ENCODE peak calls at places on chromosomes 6 and 20, in four cellular contexts. One of them, this sample, is unnamed.

GRCh38 chr6:141321486-141322347 is 811.0 kb upstream of the GJE1 start:
- DNase-seq in sigmoid colon: no peak
- DNase-seq in cardiac muscle cell: peak
- DNase-seq in fibroblast of mammary gland: peak
- DNase-seq in this sample: no peak

GRCh38 chr20:25571240-25571639 is 14.1 kb downstream of the NINL start:
- DNase-seq in fibroblast of mammary gland: no peak
- DNase-seq in cardiac muscle cell: no peak
- DNase-seq in sigmoid colon: no peak
- DNase-seq in this sample: no peak

GRCh38 chr20:58173930-58174707 is 54.3 kb downstream of the ANKRD60 start:
- DNase-seq in fibroblast of mammary gland: peak
- DNase-seq in sigmoid colon: no peak
- DNase-seq in cardiac muscle cell: no peak
- DNase-seq in this sample: no peak

GRCh38 chr20:4875578-4876067 is 125.7 kb downstream of the SLC23A2 start:
- DNase-seq in fibroblast of mammary gland: no peak
- DNase-seq in cardiac muscle cell: peak
- DNase-seq in sigmoid colon: no peak
- DNase-seq in this sample: no peak

GRCh38 chr6:89217308-89217999 is at the start of gene GABRR1:
- DNase-seq in fibroblast of mammary gland: peak
- DNase-seq in cardiac muscle cell: no peak
- DNase-seq in sigmoid colon: no peak
- DNase-seq in this sample: no peak

GRCh38 chr20:63848003-63848911 is 13.0 kb upstream of the ABHD16B start:
- DNase-seq in sigmoid colon: no peak
- DNase-seq in fibroblast of mammary gland: no peak
- DNase-seq in cardiac muscle cell: no peak
- DNase-seq in this sample: no peak

GRCh38 chr6:69487688-69488087 is 309.1 kb downstream of the LMBRD1 start:
- DNase-seq in fibroblast of mammary gland: no peak
- DNase-seq in sigmoid colon: no peak
- DNase-seq in cardiac muscle cell: no peak
- DNase-seq in this sample: no peak

GRCh38 chr6:127516676-127517273 is 2.4 kb downstream of the MTCL3 start:
- DNase-seq in cardiac muscle cell: peak
- DNase-seq in sigmoid colon: no peak
- DNase-seq in fibroblast of mammary gland: peak
- DNase-seq in this sample: no peak

GRCh38 chr20:57043669-57044268 is 222.7 kb downstream of the BMP7 start:
- DNase-seq in cardiac muscle cell: no peak
- DNase-seq in sigmoid colon: peak
- DNase-seq in fibroblast of mammary gland: no peak
- DNase-seq in this sample: no peak

GRCh38 chr20:21510995-21511394 is 2.9 kb downstream of the NKX2-2 start:
- DNase-seq in sigmoid colon: no peak
- DNase-seq in cardiac muscle cell: no peak
- DNase-seq in fibroblast of mammary gland: no peak
- DNase-seq in this sample: no peak

GRCh38 chr6:31197559-31198305 is 27.2 kb upstream of the POU5F1 start:
- DNase-seq in sigmoid colon: peak
- DNase-seq in cardiac muscle cell: peak
- DNase-seq in fibroblast of mammary gland: peak
- DNase-seq in this sample: peak

GRCh38 chr6:168546173-168546572 is 105.2 kb downstream of the SMOC2 start:
- DNase-seq in sigmoid colon: no peak
- DNase-seq in fibroblast of mammary gland: peak
- DNase-seq in cardiac muscle cell: no peak
- DNase-seq in this sample: no peak

GRCh38 chr6:80226699-80227098 is 120.2 kb downstream of the BCKDHB start:
- DNase-seq in cardiac muscle cell: no peak
- DNase-seq in fibroblast of mammary gland: no peak
- DNase-seq in sigmoid colon: no peak
- DNase-seq in this sample: no peak

GRCh38 chr6:5809471-5809870 is 197.3 kb downstream of the NRN1 start:
- DNase-seq in fibroblast of mammary gland: no peak
- DNase-seq in cardiac muscle cell: no peak
- DNase-seq in sigmoid colon: no peak
- DNase-seq in this sample: no peak

GRCh38 chr6:21826460-21826859 is 232.9 kb downstream of the SOX4 start:
- DNase-seq in cardiac muscle cell: no peak
- DNase-seq in sigmoid colon: no peak
- DNase-seq in fibroblast of mammary gland: no peak
- DNase-seq in this sample: no peak

GRCh38 chr6:82875573-82876185 is 190.0 kb downstream of the UBE3D start:
- DNase-seq in fibroblast of mammary gland: peak
- DNase-seq in sigmoid colon: no peak
- DNase-seq in cardiac muscle cell: no peak
- DNase-seq in this sample: no peak

GRCh38 chr6:29663300-29664039 is 6.6 kb downstream of the MOG start:
- DNase-seq in sigmoid colon: no peak
- DNase-seq in fibroblast of mammary gland: no peak
- DNase-seq in cardiac muscle cell: no peak
- DNase-seq in this sample: no peak

GRCh38 chr20:4656491-4656890 is 65.2 kb upstream of the PRND start:
- DNase-seq in sigmoid colon: no peak
- DNase-seq in cardiac muscle cell: no peak
- DNase-seq in fibroblast of mammary gland: no peak
- DNase-seq in this sample: no peak

GRCh38 chr6:114634016-114634415 is 291.2 kb upstream of the HS3ST5 start:
- DNase-seq in cardiac muscle cell: no peak
- DNase-seq in fibroblast of mammary gland: peak
- DNase-seq in sigmoid colon: no peak
- DNase-seq in this sample: no peak

GRCh38 chr20:54570561-54570960 is 95.2 kb downstream of the DOK5 start:
- DNase-seq in sigmoid colon: no peak
- DNase-seq in cardiac muscle cell: no peak
- DNase-seq in fibroblast of mammary gland: no peak
- DNase-seq in this sample: no peak

GRCh38 chr6:136192917-136193316 is 57.2 kb downstream of the MTFR2 start:
- DNase-seq in fibroblast of mammary gland: no peak
- DNase-seq in sigmoid colon: no peak
- DNase-seq in cardiac muscle cell: no peak
- DNase-seq in this sample: no peak

GRCh38 chr6:132931937-132932336 is 117.6 kb downstream of the RPS12 start:
- DNase-seq in cardiac muscle cell: no peak
- DNase-seq in fibroblast of mammary gland: peak
- DNase-seq in sigmoid colon: no peak
- DNase-seq in this sample: no peak

GRCh38 chr6:138986578-138986977 is 1.5 kb downstream of the REPS1 start:
- DNase-seq in sigmoid colon: no peak
- DNase-seq in cardiac muscle cell: no peak
- DNase-seq in fibroblast of mammary gland: peak
- DNase-seq in this sample: no peak

GRCh38 chr20:4795394-4795793 is 73.7 kb downstream of the PRND start:
- DNase-seq in cardiac muscle cell: no peak
- DNase-seq in sigmoid colon: no peak
- DNase-seq in fibroblast of mammary gland: peak
- DNase-seq in this sample: no peak

GRCh38 chr6:87407896-87408720 is at the start of gene CFAP206:
- DNase-seq in cardiac muscle cell: peak
- DNase-seq in fibroblast of mammary gland: peak
- DNase-seq in sigmoid colon: peak
- DNase-seq in this sample: peak

DNA sequence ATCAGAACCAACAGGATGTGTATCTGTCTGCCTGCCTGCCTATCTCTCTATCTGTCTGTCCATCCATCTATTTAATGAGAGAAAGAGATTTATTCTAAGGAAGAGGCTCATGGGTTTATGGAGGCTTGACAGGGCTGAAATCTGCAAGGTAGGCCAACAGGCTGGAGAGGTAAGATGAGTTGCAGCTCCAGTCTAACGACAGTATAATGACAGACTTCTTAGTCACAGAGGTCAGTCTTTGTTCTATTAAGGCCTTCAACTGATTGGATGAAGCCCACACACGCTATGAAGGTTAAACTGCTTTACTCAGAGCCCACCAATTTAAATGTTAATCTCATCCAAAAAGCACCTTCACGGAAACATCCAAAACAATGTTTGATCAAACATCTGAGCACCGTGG is 100.3 kb upstream of the ENPP5 start:
- DNase-seq in cardiac muscle cell: no peak
- DNase-seq in sigmoid colon: no peak
- DNase-seq in fibroblast of mammary gland: no peak
- DNase-seq in this sample: no peak
- TF ChIP-seq CTCF in cardiac muscle cell: no peak
- TF ChIP-seq CTCF in sigmoid colon: no peak
- TF ChIP-seq CTCF in fibroblast of mammary gland: no peak
- TF ChIP-seq CTCF in this sample: no peak

GRCh38 chr6:3829285-3829684 is 19.9 kb upstream of the FAM50B start:
- DNase-seq in cardiac muscle cell: no peak
- DNase-seq in sigmoid colon: no peak
- DNase-seq in fibroblast of mammary gland: no peak
- DNase-seq in this sample: no peak

GRCh38 chr6:3825851-3826581 is 23.2 kb upstream of the FAM50B start:
- DNase-seq in sigmoid colon: peak
- DNase-seq in fibroblast of mammary gland: peak
- DNase-seq in cardiac muscle cell: no peak
- DNase-seq in this sample: no peak

GRCh38 chr6:3823671-3824070 is 25.5 kb upstream of the FAM50B start:
- DNase-seq in cardiac muscle cell: no peak
- DNase-seq in sigmoid colon: no peak
- DNase-seq in fibroblast of mammary gland: no peak
- DNase-seq in this sample: no peak

GRCh38 chr6:3822747-3823445 is 26.3 kb upstream of the FAM50B start:
- DNase-seq in cardiac muscle cell: no peak
- DNase-seq in fibroblast of mammary gland: peak
- DNase-seq in sigmoid colon: no peak
- DNase-seq in this sample: no peak

GRCh38 chr6:3825331-3825831 is 23.8 kb upstream of the FAM50B start:
- DNase-seq in fibroblast of mammary gland: peak
- DNase-seq in cardiac muscle cell: no peak
- DNase-seq in sigmoid colon: peak
- DNase-seq in this sample: no peak
- TF ChIP-seq CTCF in fibroblast of mammary gland: peak
- TF ChIP-seq CTCF in cardiac muscle cell: peak
- TF ChIP-seq CTCF in sigmoid colon: peak
- TF ChIP-seq CTCF in this sample: no peak

DNA sequence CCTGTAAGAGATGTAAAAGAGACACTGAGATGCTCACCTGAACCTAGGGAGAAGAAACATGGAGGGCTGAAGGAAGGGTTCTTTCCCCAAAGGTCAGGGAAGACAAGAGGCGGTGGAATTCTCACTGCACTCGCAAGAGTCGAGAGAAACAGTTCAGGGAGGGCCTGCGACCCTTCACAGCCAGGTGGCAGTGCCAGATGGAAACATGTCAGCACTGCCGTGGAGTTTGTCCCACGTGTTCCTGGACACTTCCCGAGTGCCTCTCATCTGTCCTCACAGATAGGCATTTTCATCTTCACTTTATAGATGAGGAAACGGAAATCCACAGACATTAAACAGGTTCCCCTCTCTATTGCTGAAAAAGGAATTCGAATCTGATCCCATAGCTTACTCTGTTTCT is 70.4 kb upstream of the SYNJ2 start:
- DNase-seq in fibroblast of mammary gland: no peak
- DNase-seq in sigmoid colon: no peak
- DNase-seq in cardiac muscle cell: no peak
- DNase-seq in this sample: no peak
- TF ChIP-seq CTCF in fibroblast of mammary gland: no peak
- TF ChIP-seq CTCF in sigmoid colon: no peak
- TF ChIP-seq CTCF in cardiac muscle cell: no peak
- TF ChIP-seq CTCF in this sample: no peak

GRCh38 chr6:109381007-109381746 is 1.1 kb downstream of the CD164 start:
- DNase-seq in fibroblast of mammary gland: peak
- DNase-seq in cardiac muscle cell: peak
- DNase-seq in sigmoid colon: no peak
- DNase-seq in this sample: no peak

GRCh38 chr6:109382576-109383437 is 540 bp upstream of the CD164 start:
- DNase-seq in fibroblast of mammary gland: peak
- DNase-seq in sigmoid colon: peak
- DNase-seq in cardiac muscle cell: peak
- DNase-seq in this sample: peak

GRCh38 chr6:109381747-109382575 is at the start of gene CD164:
- DNase-seq in cardiac muscle cell: peak
- DNase-seq in fibroblast of mammary gland: peak
- DNase-seq in sigmoid colon: peak
- DNase-seq in this sample: peak

GRCh38 chr6:109379706-109380105 is 2.6 kb downstream of the CD164 start:
- DNase-seq in cardiac muscle cell: no peak
- DNase-seq in sigmoid colon: no peak
- DNase-seq in fibroblast of mammary gland: peak
- DNase-seq in this sample: no peak

GRCh38 chr6:109383438-109383940 is 1.2 kb upstream of the CD164 start:
- DNase-seq in cardiac muscle cell: no peak
- DNase-seq in sigmoid colon: no peak
- DNase-seq in fibroblast of mammary gland: no peak
- DNase-seq in this sample: no peak
- TF ChIP-seq CTCF in cardiac muscle cell: no peak
- TF ChIP-seq CTCF in sigmoid colon: no peak
- TF ChIP-seq CTCF in fibroblast of mammary gland: no peak
- TF ChIP-seq CTCF in this sample: peak

GRCh38 chr6:143429970-143430369 is 20.5 kb downstream of the ADAT2 start:
- DNase-seq in fibroblast of mammary gland: no peak
- DNase-seq in cardiac muscle cell: no peak
- DNase-seq in sigmoid colon: no peak
- DNase-seq in this sample: no peak
- TF ChIP-seq CTCF in fibroblast of mammary gland: no peak
- TF ChIP-seq CTCF in cardiac muscle cell: no peak
- TF ChIP-seq CTCF in sigmoid colon: no peak
- TF ChIP-seq CTCF in this sample: no peak

DNA sequence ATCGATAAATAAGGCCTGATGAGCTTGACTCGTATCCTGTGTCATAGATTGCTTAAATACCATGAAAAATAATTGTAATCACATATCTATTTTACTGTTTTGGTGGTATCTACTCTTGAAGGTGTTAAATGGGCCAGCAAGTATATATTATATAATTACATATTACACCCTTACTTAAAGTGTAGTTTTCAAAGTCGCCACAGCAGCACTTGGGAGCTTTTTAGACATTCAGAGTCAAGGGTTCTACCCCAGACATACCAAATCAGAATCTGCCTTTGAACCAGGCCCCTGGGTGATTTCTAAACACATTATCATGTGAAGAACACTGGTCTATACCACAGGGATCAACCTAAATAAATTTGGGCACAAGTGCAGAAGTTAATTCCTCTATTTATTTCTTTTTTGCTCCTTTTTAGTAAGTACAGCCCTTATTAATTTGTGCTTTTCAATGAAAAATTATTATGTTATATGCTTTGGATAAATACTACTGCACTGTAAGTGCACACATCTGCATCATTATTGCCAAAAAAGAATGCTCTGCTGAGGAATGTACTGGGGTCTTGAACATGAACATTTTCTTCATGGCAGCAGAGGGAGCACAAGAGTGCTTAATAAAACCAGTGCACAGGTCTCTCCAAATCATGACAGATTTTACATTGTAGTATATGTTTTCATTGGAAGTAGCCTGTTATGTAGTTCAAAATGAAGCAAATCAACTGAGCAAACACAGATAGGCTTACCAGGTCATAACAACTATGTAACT is 3.1 kb upstream of the ATXN1 start:
- DNase-seq in cardiac muscle cell: peak
- DNase-seq in sigmoid colon: no peak
- DNase-seq in fibroblast of mammary gland: peak
- DNase-seq in this sample: no peak
- TF ChIP-seq CTCF in cardiac muscle cell: peak
- TF ChIP-seq CTCF in sigmoid colon: peak
- TF ChIP-seq CTCF in fibroblast of mammary gland: peak
- TF ChIP-seq CTCF in this sample: peak